ENCODE peak calls at places on chromosome 15, in eight cellular contexts. One of them, this sample, is unnamed.

GRCh38 chr15:73851679-73852078 is 21.7 kb upstream of the TBC1D21 start:
- DNase-seq in G401: no peak
- DNase-seq in HCEC 1CT: peak
- DNase-seq in RPMI8226: peak
- DNase-seq in psoas muscle: no peak
- DNase-seq in NCI-H187 treated with DMSO at 0.1 percent for 48 hours: no peak
- DNase-seq in endodermal cell: peak
- DNase-seq in fibroblast of pulmonary artery: peak
- DNase-seq in this sample: peak

GRCh38 chr15:70406624-70407390 is 309.1 kb upstream of the TLE3 start:
- DNase-seq in G401: no peak
- DNase-seq in psoas muscle: no peak
- DNase-seq in fibroblast of pulmonary artery: no peak
- DNase-seq in HCEC 1CT: no peak
- DNase-seq in RPMI8226: no peak
- DNase-seq in NCI-H187 treated with DMSO at 0.1 percent for 48 hours: no peak
- DNase-seq in endodermal cell: no peak
- DNase-seq in this sample: no peak

GRCh38 chr15:44738340-44738984 is 2.1 kb downstream of the TRIM69 start:
- DNase-seq in G401: peak
- DNase-seq in NCI-H187 treated with DMSO at 0.1 percent for 48 hours: no peak
- DNase-seq in psoas muscle: no peak
- DNase-seq in HCEC 1CT: peak
- DNase-seq in fibroblast of pulmonary artery: peak
- DNase-seq in RPMI8226: peak
- DNase-seq in endodermal cell: no peak
- DNase-seq in this sample: no peak

GRCh38 chr15:30978328-30978727 is 13.1 kb downstream of the MTMR10 start:
- DNase-seq in G401: no peak
- DNase-seq in HCEC 1CT: no peak
- DNase-seq in NCI-H187 treated with DMSO at 0.1 percent for 48 hours: no peak
- DNase-seq in psoas muscle: no peak
- DNase-seq in fibroblast of pulmonary artery: no peak
- DNase-seq in RPMI8226: no peak
- DNase-seq in endodermal cell: no peak
- DNase-seq in this sample: no peak

GRCh38 chr15:99958426-99959097 is 225.3 kb upstream of the LYSMD4 start:
- DNase-seq in endodermal cell: peak
- DNase-seq in psoas muscle: no peak
- DNase-seq in fibroblast of pulmonary artery: no peak
- DNase-seq in G401: no peak
- DNase-seq in RPMI8226: no peak
- DNase-seq in NCI-H187 treated with DMSO at 0.1 percent for 48 hours: no peak
- DNase-seq in HCEC 1CT: no peak
- DNase-seq in this sample: no peak

GRCh38 chr15:85554852-85555521 is 174.6 kb downstream of the AKAP13 start:
- DNase-seq in endodermal cell: no peak
- DNase-seq in NCI-H187 treated with DMSO at 0.1 percent for 48 hours: no peak
- DNase-seq in RPMI8226: no peak
- DNase-seq in psoas muscle: no peak
- DNase-seq in G401: no peak
- DNase-seq in HCEC 1CT: no peak
- DNase-seq in fibroblast of pulmonary artery: no peak
- DNase-seq in this sample: no peak

GRCh38 chr15:78212546-78213424 is 21.6 kb downstream of the ACSBG1 start:
- DNase-seq in endodermal cell: peak
- DNase-seq in HCEC 1CT: peak
- DNase-seq in psoas muscle: peak
- DNase-seq in fibroblast of pulmonary artery: peak
- DNase-seq in G401: no peak
- DNase-seq in NCI-H187 treated with DMSO at 0.1 percent for 48 hours: no peak
- DNase-seq in RPMI8226: no peak
- DNase-seq in this sample: peak

GRCh38 chr15:98876461-98877369 is 130.9 kb downstream of the PGPEP1L start:
- DNase-seq in NCI-H187 treated with DMSO at 0.1 percent for 48 hours: no peak
- DNase-seq in G401: no peak
- DNase-seq in HCEC 1CT: no peak
- DNase-seq in fibroblast of pulmonary artery: peak
- DNase-seq in RPMI8226: no peak
- DNase-seq in psoas muscle: no peak
- DNase-seq in endodermal cell: no peak
- DNase-seq in this sample: no peak

GRCh38 chr15:55485273-55485672 is 22.8 kb downstream of the DNAAF4 start:
- DNase-seq in NCI-H187 treated with DMSO at 0.1 percent for 48 hours: no peak
- DNase-seq in endodermal cell: no peak
- DNase-seq in fibroblast of pulmonary artery: no peak
- DNase-seq in G401: no peak
- DNase-seq in psoas muscle: no peak
- DNase-seq in HCEC 1CT: no peak
- DNase-seq in RPMI8226: no peak
- DNase-seq in this sample: no peak

GRCh38 chr15:96160269-96160668 is 170.2 kb upstream of the NR2F2 start:
- DNase-seq in psoas muscle: no peak
- DNase-seq in endodermal cell: no peak
- DNase-seq in HCEC 1CT: no peak
- DNase-seq in G401: no peak
- DNase-seq in RPMI8226: no peak
- DNase-seq in NCI-H187 treated with DMSO at 0.1 percent for 48 hours: no peak
- DNase-seq in fibroblast of pulmonary artery: peak
- DNase-seq in this sample: peak

GRCh38 chr15:92714071-92714456 is 58.5 kb upstream of the FAM174B start:
- DNase-seq in NCI-H187 treated with DMSO at 0.1 percent for 48 hours: no peak
- DNase-seq in RPMI8226: no peak
- DNase-seq in endodermal cell: peak
- DNase-seq in G401: peak
- DNase-seq in fibroblast of pulmonary artery: peak
- DNase-seq in HCEC 1CT: peak
- DNase-seq in psoas muscle: no peak
- DNase-seq in this sample: peak

GRCh38 chr15:33051528-33051927 is 143.0 kb downstream of the FMN1 start:
- DNase-seq in endodermal cell: no peak
- DNase-seq in psoas muscle: no peak
- DNase-seq in fibroblast of pulmonary artery: no peak
- DNase-seq in G401: no peak
- DNase-seq in NCI-H187 treated with DMSO at 0.1 percent for 48 hours: no peak
- DNase-seq in RPMI8226: no peak
- DNase-seq in HCEC 1CT: no peak
- DNase-seq in this sample: no peak

GRCh38 chr15:90414408-90415028 is 26.5 kb downstream of the IQGAP1 start:
- DNase-seq in endodermal cell: no peak
- DNase-seq in HCEC 1CT: peak
- DNase-seq in fibroblast of pulmonary artery: peak
- DNase-seq in RPMI8226: no peak
- DNase-seq in G401: no peak
- DNase-seq in NCI-H187 treated with DMSO at 0.1 percent for 48 hours: no peak
- DNase-seq in psoas muscle: no peak
- DNase-seq in this sample: peak

GRCh38 chr15:57353317-57353804 is 22.9 kb upstream of the CGNL1 start:
- DNase-seq in psoas muscle: no peak
- DNase-seq in RPMI8226: no peak
- DNase-seq in fibroblast of pulmonary artery: no peak
- DNase-seq in G401: no peak
- DNase-seq in HCEC 1CT: no peak
- DNase-seq in NCI-H187 treated with DMSO at 0.1 percent for 48 hours: no peak
- DNase-seq in endodermal cell: no peak
- DNase-seq in this sample: no peak

GRCh38 chr15:66293419-66294156 is at the start of gene DIS3L:
- DNase-seq in endodermal cell: peak
- DNase-seq in fibroblast of pulmonary artery: peak
- DNase-seq in NCI-H187 treated with DMSO at 0.1 percent for 48 hours: no peak
- DNase-seq in HCEC 1CT: peak
- DNase-seq in RPMI8226: peak
- DNase-seq in psoas muscle: peak
- DNase-seq in G401: peak
- DNase-seq in this sample: peak

GRCh38 chr15:68298882-68299381 is 21.4 kb downstream of the FEM1B start:
- DNase-seq in fibroblast of pulmonary artery: no peak
- DNase-seq in endodermal cell: no peak
- DNase-seq in G401: peak
- DNase-seq in RPMI8226: peak
- DNase-seq in psoas muscle: no peak
- DNase-seq in HCEC 1CT: no peak
- DNase-seq in NCI-H187 treated with DMSO at 0.1 percent for 48 hours: no peak
- DNase-seq in this sample: peak